ENCODE peak calls at places on chromosomes 2 and 18, in ten cellular contexts. O is colonic mucosa; Q is CD8-positive, alpha-beta memory T cell; J is aorta; K is heart left ventricle; R is MM.1S; I is RWPE2; B is GM23248; F is CD4-positive, alpha-beta T cell; M is right lobe of liver. N is an unnamed sample.

GRCh38 chr18:35861367-35862114 is 110.9 kb upstream of the RMP24 start:
- DNase-seq in I (no peak), B (no peak), M (no peak), Q (no peak), K (peak; percentile 36), R (no peak), F (no peak), J (no peak), O (no peak), N (no peak)

GRCh38 chr2:189293164-189293563 is 113.6 kb upstream of the COL5A2 start:
- DNase-seq in J (no peak), Q (no peak), M (no peak), I (no peak), O (no peak), B (peak; percentile 88), K (no peak), F (no peak), R (no peak), N (no peak)

GRCh38 chr2:9809064-9809356 is 34.3 kb upstream of the TAF1B start:
- DNase-seq in K (no peak), I (peak; percentile 67), B (no peak), J (no peak), O (peak; percentile 68), F (no peak), M (peak; percentile 31), R (no peak), Q (no peak), N (peak; percentile 64)

GRCh38 chr2:236661762-236662110 is 92.1 kb downstream of the ACKR3 start:
- DNase-seq in J (no peak), R (no peak), Q (no peak), B (peak; percentile 65), I (no peak), M (no peak), O (no peak), F (no peak), K (no peak), N (no peak)

GRCh38 chr2:234823877-234824376 is 127.9 kb upstream of the SH3BP4 start:
- DNase-seq in J (peak; percentile 74), R (no peak), I (no peak), B (peak; percentile 98), Q (no peak), O (peak; percentile 18), K (peak; percentile 48), F (no peak), M (no peak), N (no peak)

GRCh38 chr2:137888845-137889244 is 75.4 kb upstream of the HNMT start:
- DNase-seq in I (no peak), R (peak; percentile 45), Q (no peak), O (peak; percentile 50), J (no peak), K (no peak), F (no peak), B (peak; percentile 23), M (peak; percentile 67), N (no peak)

GRCh38 chr2:223779877-223780276 is 57.5 kb downstream of the AP1S3 start:
- DNase-seq in J (no peak), Q (no peak), R (peak; percentile 58), I (no peak), O (peak; percentile 29), K (no peak), B (peak; percentile 53), M (no peak), F (peak; percentile 3), N (no peak)

GRCh38 chr2:134189009-134189717 is 64.7 kb upstream of the MGAT5 start:
- DNase-seq in B (peak; percentile 68), R (no peak), F (no peak), O (peak; percentile 71), J (no peak), M (no peak), Q (no peak), K (no peak), I (peak; percentile 70), N (peak; percentile 95)

GRCh38 chr2:20575935-20576597 is 74.8 kb downstream of the HS1BP3 start:
- DNase-seq in O (no peak), F (no peak), M (no peak), B (no peak), K (no peak), R (no peak), I (no peak), J (no peak), Q (no peak), N (no peak)

GRCh38 chr2:20575414-20575813 is 75.5 kb downstream of the HS1BP3 start:
- DNase-seq in B (no peak), K (no peak), F (no peak), J (no peak), M (no peak), Q (no peak), I (no peak), O (no peak), R (no peak), N (no peak)

GRCh38 chr2:20573611-20574422 is 77.1 kb downstream of the HS1BP3 start:
- DNase-seq in Q (no peak), F (no peak), J (no peak), R (no peak), O (peak; percentile 51), M (no peak), B (peak; percentile 76), K (no peak), I (no peak), N (no peak)

GRCh38 chr2:20574423-20574911 is 76.4 kb downstream of the HS1BP3 start:
- DNase-seq in F (no peak), Q (no peak), R (no peak), B (no peak), K (no peak), J (no peak), I (no peak), O (no peak), M (no peak), N (no peak)

GRCh38 chr2:20574930-20575329 is 76.0 kb downstream of the HS1BP3 start:
- DNase-seq in K (no peak), B (no peak), J (no peak), R (no peak), M (no peak), Q (no peak), O (no peak), F (no peak), I (no peak), N (no peak)
- H3K27ac ChIP-seq in K (peak overlapping the region; percentile 94), B (no peak overlapping the region), J (no peak overlapping the region), R (no peak overlapping the region), M (peak overlapping the region; percentile 47), Q (no peak overlapping the region), O (no peak overlapping the region), F (no peak overlapping the region), I (no peak overlapping the region), N (no peak overlapping the region)

DNA sequence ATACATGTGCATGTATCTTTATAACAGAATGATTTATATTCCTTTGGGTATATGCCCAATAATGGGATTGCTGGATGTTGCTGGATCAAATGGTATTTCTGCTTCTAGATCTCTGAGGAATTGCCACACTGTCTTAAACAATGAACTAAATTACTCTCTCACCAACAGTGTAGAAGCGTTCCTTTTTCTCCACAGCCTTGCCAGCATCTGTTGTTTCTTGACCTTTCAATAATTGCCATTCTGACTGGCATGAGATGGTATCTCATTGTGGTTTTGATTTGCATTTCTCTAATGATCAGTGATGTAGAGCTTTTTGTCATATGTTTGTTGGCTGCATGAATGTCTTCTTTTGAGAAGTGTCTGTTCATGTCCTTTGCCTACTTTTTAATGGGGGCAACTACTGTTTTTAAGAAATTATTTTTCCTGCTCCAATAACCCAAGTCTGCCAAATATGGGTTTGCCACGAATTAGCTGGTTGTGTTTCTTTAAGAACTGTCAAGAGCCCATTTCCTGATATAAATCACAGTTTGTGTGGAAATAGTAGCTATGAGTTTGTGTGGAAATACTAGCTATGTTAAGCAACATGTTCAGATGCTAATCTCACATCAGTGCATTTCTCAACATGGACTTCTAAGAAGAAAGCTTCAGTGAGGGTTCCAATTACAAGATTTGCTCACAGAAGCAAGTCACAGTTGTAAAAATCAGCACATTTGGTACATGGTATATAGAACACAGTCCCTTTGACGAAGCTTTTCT is 259.4 kb downstream of the ANAPC1 start:
- DNase-seq in K (no peak), F (no peak), J (no peak), M (no peak), Q (no peak), B (peak; percentile 85), R (no peak), O (no peak), I (no peak), N (peak; percentile 67)
- H3K27ac ChIP-seq in K (no peak overlapping the region), F (no peak overlapping the region), J (no peak overlapping the region), M (peak overlapping the region; percentile 55), Q (no peak overlapping the region), B (peak overlapping the region; percentile 23), R (no peak overlapping the region), O (no peak overlapping the region), I (peak overlapping the region; percentile 78), N (peak overlapping the region; percentile 37)

DNA sequence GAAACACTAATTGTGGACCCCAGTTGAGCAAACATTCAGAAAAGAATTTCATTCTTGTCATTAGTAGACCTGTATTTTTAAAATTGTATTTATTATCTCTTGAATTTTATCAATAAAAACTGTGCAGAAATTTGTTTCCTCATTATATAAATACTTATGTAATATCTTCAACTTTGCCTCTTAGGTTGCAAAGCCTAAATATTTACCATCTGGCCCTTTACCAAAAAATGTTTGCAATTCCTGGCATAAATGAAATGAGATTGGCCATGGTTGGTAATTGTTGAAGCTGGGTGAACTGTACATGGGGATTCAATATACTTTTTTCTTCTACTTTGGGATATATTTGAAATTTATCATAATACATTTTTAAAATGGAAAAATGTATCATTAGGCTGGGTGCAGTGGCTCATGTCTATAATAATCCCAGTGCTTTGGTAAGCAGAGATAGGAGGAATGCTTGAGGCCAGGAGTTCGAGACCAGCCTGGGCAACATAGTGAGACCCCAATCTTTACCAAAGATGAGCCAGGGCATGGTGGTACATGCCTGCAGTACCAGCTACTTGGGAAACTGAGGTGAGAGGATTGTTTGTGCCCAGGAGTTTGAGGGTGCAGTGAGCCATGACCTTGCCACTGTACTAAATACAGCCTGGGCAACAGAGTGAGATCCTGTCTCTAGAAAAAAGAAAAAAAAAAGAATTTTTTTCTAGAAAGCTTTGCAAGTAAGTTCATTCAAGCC is 89.0 kb downstream of the SLC66A3 start:
- DNase-seq in M (no peak), B (no peak), O (no peak), F (no peak), I (no peak), Q (no peak), J (no peak), R (no peak), K (no peak), N (no peak)
- H3K27ac ChIP-seq in M (no peak overlapping the region), B (no peak overlapping the region), O (no peak overlapping the region), F (no peak overlapping the region), I (no peak overlapping the region), Q (no peak overlapping the region), J (no peak overlapping the region), R (no peak overlapping the region), K (no peak overlapping the region), N (no peak overlapping the region)

GRCh38 chr18:9649164-9649540 is 34.8 kb upstream of the PPP4R1 start:
- DNase-seq in F (no peak), K (no peak), O (no peak), R (no peak), I (no peak), Q (no peak), M (no peak), J (no peak), B (peak; percentile 16), N (no peak)

GRCh38 chr18:9642799-9643445 is 28.6 kb upstream of the PPP4R1 start:
- DNase-seq in I (no peak), Q (no peak), B (peak; percentile 46), J (no peak), R (no peak), K (no peak), F (no peak), M (no peak), O (no peak), N (no peak)

GRCh38 chr18:9648431-9649163 is 34.2 kb upstream of the PPP4R1 start:
- DNase-seq in K (no peak), O (no peak), F (no peak), I (no peak), J (no peak), M (no peak), B (no peak), R (no peak), Q (no peak), N (peak; percentile 98)

GRCh38 chr18:9643549-9643948 is 29.2 kb upstream of the PPP4R1 start:
- DNase-seq in B (peak; percentile 97), F (no peak), O (no peak), R (no peak), M (no peak), I (no peak), J (no peak), Q (no peak), K (peak; percentile 15), N (no peak)

DNA sequence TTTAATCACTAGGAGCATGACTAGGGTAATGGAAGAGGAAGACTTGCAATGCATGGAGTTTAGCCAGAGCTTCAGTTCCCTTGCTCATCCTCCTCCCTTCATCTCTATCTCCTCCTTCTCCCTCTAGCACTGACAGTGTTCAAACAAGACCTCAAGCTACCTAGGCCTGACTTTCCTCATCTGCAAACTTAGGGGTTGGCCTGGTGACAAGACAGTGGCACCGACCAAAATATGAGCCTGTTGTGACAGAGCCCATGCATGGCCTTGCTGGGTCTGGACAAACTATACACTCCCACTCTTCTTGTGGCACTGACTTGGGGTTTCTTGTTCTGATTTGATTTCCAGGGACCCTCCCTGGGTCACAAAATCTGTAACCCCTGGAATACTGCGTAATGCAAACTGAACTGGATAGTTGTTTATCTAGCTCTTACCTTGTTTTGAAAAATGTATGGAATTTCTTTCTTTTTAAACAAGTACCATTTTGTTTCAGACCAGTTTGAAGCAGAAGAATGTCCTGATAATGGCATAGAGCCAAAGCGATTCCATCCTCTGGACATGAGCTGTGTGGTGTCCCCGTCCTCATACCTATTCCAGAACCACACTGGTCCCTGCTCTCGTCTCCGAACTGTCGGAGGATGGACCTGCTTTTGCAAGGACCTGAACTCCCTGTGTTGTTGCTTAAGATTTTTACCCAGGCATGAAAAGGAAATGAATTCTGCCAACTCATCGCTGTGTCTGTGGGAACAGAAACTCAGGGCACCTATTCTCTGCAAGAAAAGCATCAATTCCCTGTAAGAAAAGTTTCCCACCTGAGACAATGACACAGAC is 33.4 kb upstream of the PPP4R1 start:
- DNase-seq in K (no peak), I (no peak), B (peak; percentile 33), M (no peak), Q (no peak), J (no peak), R (no peak), F (no peak), O (no peak), N (no peak)
- H3K27ac ChIP-seq in K (no peak overlapping the region), I (peak overlapping the region; percentile 93), B (no peak overlapping the region), M (peak overlapping the region; percentile 5), Q (no peak overlapping the region), J (no peak overlapping the region), R (no peak overlapping the region), F (no peak overlapping the region), O (no peak overlapping the region), N (peak overlapping the region; percentile 98)

N was measured in epithelial cell of prostate.